ENCODE peak calls at places on chromosomes 2 and 18, in six cellular contexts. I is right lobe of liver, L is H1, V is Peyer's patch, J is IMR-90, U is hepatocyte. S is an unnamed sample.

GRCh38 chr2:9076210-9076609 is 72.7 kb upstream of the MBOAT2 start:
- DNase-seq in V (no peak), L (no peak), U (no peak), I (no peak), J (peak), S (no peak)

GRCh38 chr18:50074404-50074803 is 120.5 kb downstream of the MYO5B start:
- DNase-seq in V (no peak), J (no peak), I (no peak), L (no peak), U (no peak), S (no peak)

GRCh38 chr2:42868874-42869273 is 76.5 kb upstream of the HAAO start:
- DNase-seq in U (no peak), I (no peak), V (no peak), J (no peak), L (no peak), S (no peak)

GRCh38 chr2:102117488-102117887 is 25.1 kb upstream of the IL1R1 start:
- DNase-seq in L (no peak), I (no peak), V (no peak), J (peak), U (no peak), S (no peak)

GRCh38 chr2:231380991-231381847 is 14.3 kb upstream of the B3GNT7 start:
- DNase-seq in I (no peak), L (no peak), U (no peak), V (no peak), J (no peak), S (no peak)

GRCh38 chr2:104523921-104524320 is 330.0 kb upstream of the POU3F3 start:
- DNase-seq in J (no peak), U (no peak), I (no peak), V (no peak), L (no peak), S (no peak)

GRCh38 chr2:45458909-45459563 is 152.0 kb downstream of the SRBD1 start:
- DNase-seq in V (no peak), U (peak), J (peak), I (no peak), L (no peak), S (no peak)

GRCh38 chr2:173124441-173124840 is 48.8 kb downstream of the MAP3K20 start:
- DNase-seq in L (no peak), J (peak), V (no peak), U (no peak), I (no peak), S (no peak)

GRCh38 chr2:104056451-104056850 is 797.5 kb upstream of the POU3F3 start:
- DNase-seq in I (no peak), J (no peak), U (no peak), V (no peak), L (no peak), S (no peak)

GRCh38 chr18:11762429-11762828 is 73.4 kb downstream of the GNAL start:
- DNase-seq in J (no peak), L (no peak), U (no peak), V (no peak), I (no peak), S (no peak)

GRCh38 chr18:11760498-11761158 is 71.6 kb downstream of the GNAL start:
- DNase-seq in U (no peak), J (no peak), V (no peak), L (no peak), I (no peak), S (no peak)

GRCh38 chr18:11759456-11759855 is 70.4 kb downstream of the GNAL start:
- DNase-seq in V (no peak), J (no peak), L (no peak), I (no peak), U (no peak), S (no peak)

GRCh38 chr18:11757084-11757590 is 68.1 kb downstream of the GNAL start:
- DNase-seq in L (no peak), U (no peak), I (no peak), V (no peak), J (no peak), S (no peak)

GRCh38 chr18:11761553-11761952 is 72.5 kb downstream of the GNAL start:
- DNase-seq in L (no peak), V (no peak), I (no peak), J (no peak), U (peak), S (no peak)
- TF ChIP-seq CTCF in L (peak), V (no peak), I (no peak), J (no peak), U (peak), S (no peak)

DNA sequence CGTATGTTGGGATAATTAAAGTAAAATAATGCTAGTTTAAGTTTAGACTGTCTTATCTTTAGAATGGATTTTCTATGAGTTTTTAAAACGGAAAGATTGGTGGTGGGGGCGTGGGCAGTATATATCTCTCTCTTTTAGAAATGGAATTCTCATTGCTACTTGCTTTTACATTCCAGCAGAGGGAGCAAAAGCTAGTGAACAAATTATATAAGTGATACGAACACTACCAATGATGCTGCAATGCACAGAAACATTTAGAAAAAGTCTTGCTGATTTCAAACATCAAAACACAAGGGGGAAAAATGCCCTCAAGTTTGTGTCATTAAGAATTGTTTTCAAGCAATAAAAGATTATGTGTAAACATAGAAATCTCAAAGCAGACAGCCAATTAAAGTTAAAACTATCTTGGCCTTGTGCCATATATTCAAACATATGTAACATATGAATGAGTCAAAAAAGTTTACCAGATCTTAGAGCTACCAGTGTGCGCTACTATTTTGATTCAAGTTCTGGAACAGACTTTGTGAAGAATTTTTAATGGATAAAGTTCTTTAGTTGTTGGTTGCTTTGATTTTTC is 296.3 kb upstream of the KCNJ3 start:
- DNase-seq in L (no peak), U (peak), J (peak), I (no peak), V (no peak), S (no peak)
- TF ChIP-seq CTCF in L (no peak), U (peak), J (peak), I (peak), V (no peak), S (peak)

GRCh38 chr2:237122214-237122666 is 36.6 kb downstream of the COPS8 start:
- DNase-seq in V (no peak), I (peak), J (peak), U (peak), L (peak), S (no peak)
- TF ChIP-seq CTCF in V (no peak), I (peak), J (peak), U (peak), L (peak), S (peak)

GRCh38 chr2:134897932-134898331 is 20.7 kb upstream of the CCNT2 start:
- DNase-seq in V (no peak), I (no peak), U (no peak), J (peak), L (no peak), S (no peak)
- TF ChIP-seq CTCF in V (no peak), I (peak), U (peak), J (peak), L (peak), S (peak)

GRCh38 chr2:69173706-69174105 is 160.7 kb downstream of the ANTXR1 start:
- DNase-seq in V (no peak), U (no peak), L (no peak), J (no peak), I (no peak), S (no peak)
- TF ChIP-seq CTCF in V (no peak), U (no peak), L (no peak), J (no peak), I (no peak), S (no peak)

S was measured in D721Med.